ENCODE peak calls at places on chromosomes 5 and 9, in four cellular contexts. V is K562, A is SK-N-SH, R is GM12878. X is an unnamed sample.

GRCh38 chr9:69044226-69045219 is 9.0 kb downstream of the FXN start:
- DNase-seq in V (no peak), A (peak; percentile 50), R (no peak), X (no peak)

GRCh38 chr5:68962632-68963484 is 131.0 kb upstream of the SLC30A5 start:
- DNase-seq in V (peak; percentile 45), A (peak; percentile 74), R (no peak), X (peak; percentile 72)

GRCh38 chr9:5479994-5480694 is 29.8 kb downstream of the CD274 start:
- DNase-seq in V (no peak), A (no peak), R (no peak), X (no peak)

GRCh38 chr5:175655411-175655810 is 2.5 kb upstream of the HRH2 start:
- DNase-seq in V (no peak), A (no peak), R (no peak), X (no peak)

GRCh38 chr5:16312786-16313185 is 133.2 kb upstream of the MARCHF11 start:
- DNase-seq in V (no peak), A (no peak), R (no peak), X (no peak)

GRCh38 chr9:98806394-98807069 is 938 bp upstream of the GALNT12 start:
- DNase-seq in V (no peak), A (no peak), R (no peak), X (no peak)

GRCh38 chr5:56814361-56814962 is 887 bp upstream of the MAP3K1 start:
- DNase-seq in V (no peak), A (peak; percentile 71), R (no peak), X (peak; percentile 62)

GRCh38 chr5:173662896-173663809 is 46.7 kb upstream of the BOD1 start:
- DNase-seq in V (no peak), A (no peak), R (no peak), X (no peak)

GRCh38 chr5:1338518-1339070 is 6.3 kb downstream of the CLPTM1L start:
- DNase-seq in V (no peak), A (no peak), R (no peak), X (no peak)

GRCh38 chr5:90037646-90038045 is 371.9 kb downstream of the CETN3 start:
- DNase-seq in V (no peak), A (no peak), R (no peak), X (no peak)

GRCh38 chr5:74546796-74547195 is 93.7 kb downstream of the ENC1 start:
- DNase-seq in V (no peak), A (no peak), R (no peak), X (no peak)

GRCh38 chr9:69174645-69175487 is 789 bp downstream of the TJP2 start:
- DNase-seq in V (no peak), A (peak; percentile 62), R (peak; percentile 74), X (peak; percentile 63)

GRCh38 chr5:102138243-102138653 is 157.8 kb downstream of the SLCO4C1 start:
- DNase-seq in V (no peak), A (no peak), R (no peak), X (no peak)

GRCh38 chr5:95725071-95725820 is 5.9 kb upstream of the RHOBTB3 start:
- DNase-seq in V (no peak), A (no peak), R (no peak), X (no peak)

GRCh38 chr5:32852535-32852934 is 141.4 kb downstream of the NPR3 start:
- DNase-seq in V (no peak), A (no peak), R (no peak), X (peak; percentile 63)

GRCh38 chr9:18632624-18633407 is 158.9 kb downstream of the ADAMTSL1 start:
- DNase-seq in V (no peak), A (no peak), R (no peak), X (no peak)

GRCh38 chr9:18638448-18639249 is 164.7 kb downstream of the ADAMTSL1 start:
- DNase-seq in V (no peak), A (no peak), R (no peak), X (no peak)

DNA sequence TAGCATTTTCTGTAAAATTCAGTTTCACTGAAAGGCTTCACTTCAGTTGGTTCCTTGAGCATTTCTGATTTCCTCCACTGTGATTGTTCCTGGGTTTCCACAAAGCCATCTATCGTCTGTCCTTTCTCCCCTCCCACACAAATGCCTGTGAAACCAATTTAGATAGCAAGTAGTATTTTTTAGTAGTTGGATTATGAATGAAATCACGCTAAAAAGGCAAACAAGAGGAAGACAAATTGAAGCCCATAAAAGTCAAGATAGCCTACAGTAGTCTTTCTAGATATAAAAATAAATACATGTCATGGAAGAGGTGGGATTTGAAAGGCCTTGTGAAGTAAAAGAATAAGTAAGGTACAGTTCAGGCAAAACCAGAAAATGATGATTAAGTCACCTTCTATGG is 162.8 kb downstream of the ADAMTSL1 start:
- DNase-seq in V (no peak), A (no peak), R (no peak), X (no peak)
- TF ChIP-seq USF1 in V (no peak), A (no peak), R (no peak), X (no peak)

GRCh38 chr9:124296094-124296493 is 38.3 kb downstream of the NEK6 start:
- DNase-seq in V (no peak), A (peak; percentile 48), R (no peak), X (no peak)

GRCh38 chr9:124297553-124297905 is 39.8 kb downstream of the NEK6 start:
- DNase-seq in V (no peak), A (no peak), R (no peak), X (peak; percentile 29)

GRCh38 chr9:124293712-124294504 is 36.2 kb downstream of the NEK6 start:
- DNase-seq in V (no peak), A (no peak), R (no peak), X (no peak)

GRCh38 chr9:124296800-124297552 is 39.2 kb downstream of the NEK6 start:
- DNase-seq in V (no peak), A (no peak), R (no peak), X (no peak)

DNA sequence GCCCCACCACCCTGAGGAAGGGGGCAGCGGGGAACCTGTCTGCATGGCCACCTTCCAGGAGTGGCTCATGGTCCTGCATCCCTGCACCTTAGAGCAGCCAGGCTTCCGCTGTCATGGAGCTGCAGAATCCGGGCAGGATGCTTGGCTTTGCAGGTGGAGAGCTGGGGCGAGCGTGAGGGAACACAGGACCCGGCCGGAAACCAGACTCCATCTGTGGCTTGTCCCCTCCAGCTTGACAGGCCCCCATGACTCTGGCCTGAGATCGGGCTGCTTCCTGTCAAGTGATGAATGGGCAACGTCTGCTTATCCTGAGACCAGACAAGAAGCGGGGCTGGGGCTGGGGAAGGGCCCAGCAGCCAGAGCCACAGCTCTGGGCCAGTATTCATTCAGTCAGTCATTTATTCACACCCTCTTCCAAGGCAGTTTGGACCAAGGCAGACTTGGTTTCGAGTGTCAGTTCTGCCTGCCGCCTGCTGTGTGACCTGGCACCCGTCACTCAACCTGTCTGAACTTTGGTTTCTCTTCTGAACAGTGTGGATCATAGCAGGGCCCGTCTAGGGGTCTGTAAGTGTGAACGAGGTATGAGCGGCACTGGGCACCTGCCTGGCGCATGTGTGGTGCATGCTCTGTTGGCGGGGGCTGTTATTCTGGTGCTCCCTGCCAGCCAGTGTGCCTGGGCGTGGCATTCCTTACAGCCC is 37.5 kb downstream of the NEK6 start:
- DNase-seq in V (no peak), A (peak; percentile 92), R (no peak), X (no peak)
- TF ChIP-seq USF2 in V (no peak), A (no peak), R (no peak), X (no peak)

DNA sequence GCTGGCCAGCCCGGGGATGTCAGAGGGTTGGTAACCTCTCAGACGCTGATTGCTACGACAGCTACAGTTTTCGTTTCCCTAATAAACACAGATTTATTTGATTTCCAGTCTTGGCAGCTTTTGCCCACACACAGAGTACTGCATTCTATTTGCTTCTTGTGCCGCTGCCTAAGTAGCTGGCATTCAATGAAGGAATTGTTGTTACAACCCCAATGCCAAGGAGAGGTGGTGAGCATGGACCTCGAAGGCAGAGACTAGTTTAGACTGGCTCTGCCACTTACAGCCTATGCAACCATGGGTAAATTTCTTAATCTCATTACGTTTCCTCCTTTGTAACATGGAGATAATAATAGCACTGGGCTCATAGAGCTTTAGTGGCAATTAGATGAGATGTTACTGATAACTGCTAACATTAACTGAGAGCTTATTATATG is 247.1 kb upstream of the PANK3 start:
- DNase-seq in V (no peak), A (peak; percentile 41), R (no peak), X (no peak)
- TF ChIP-seq USF1 in V (no peak), A (no peak), R (no peak), X (no peak)

DNA sequence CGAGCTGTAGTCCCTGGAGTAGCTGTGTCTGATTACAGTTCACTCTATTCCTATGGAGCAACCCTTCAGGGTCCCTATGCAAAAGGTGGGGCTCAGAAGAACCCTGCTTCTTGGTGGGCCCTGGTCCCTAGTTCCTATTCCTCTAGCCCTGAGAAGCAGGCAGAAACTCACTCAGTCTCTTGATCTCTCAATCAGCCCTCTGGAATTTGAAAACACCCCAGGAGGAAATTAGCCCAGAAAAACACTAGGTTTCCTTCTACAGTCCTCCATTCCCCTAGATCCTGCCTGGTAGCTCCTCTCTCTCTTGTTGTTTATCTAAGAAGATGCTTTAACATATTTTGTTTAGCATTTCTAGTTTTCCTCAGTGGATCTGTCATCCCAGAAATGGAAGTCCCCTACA is 7.6 kb downstream of the RGS3 start:
- DNase-seq in V (no peak), A (no peak), R (no peak), X (no peak)
- TF ChIP-seq USF2 in V (no peak), A (no peak), R (no peak), X (no peak)

DNA sequence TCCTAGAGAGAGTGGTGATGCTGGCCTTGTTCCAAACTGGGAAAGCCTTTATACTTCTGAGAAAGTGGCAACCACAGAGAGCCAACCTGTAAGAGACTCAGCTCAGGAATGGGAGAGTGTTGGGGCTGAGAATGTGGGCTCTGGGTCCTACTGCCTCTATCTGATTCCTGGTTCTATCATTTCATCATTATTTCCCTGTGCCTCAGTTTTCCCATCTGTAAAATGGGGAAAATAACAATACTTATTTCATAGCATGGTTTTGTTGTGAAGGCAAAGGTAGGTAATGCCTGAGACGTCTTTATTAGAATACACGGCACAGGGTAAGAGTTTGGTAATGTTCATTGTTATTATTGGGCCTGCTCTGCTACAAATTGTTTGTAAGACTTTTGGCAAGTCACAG is 229.0 kb upstream of the PANK3 start:
- DNase-seq in V (no peak), A (no peak), R (no peak), X (no peak)
- TF ChIP-seq USF1 in V (no peak), A (no peak), R (no peak), X (no peak)

X was measured in WTC11.